ENCODE peak calls at places on chromosome 16, in six cellular contexts. I is Calu3, X is epithelial cell of esophagus, Y is cardiac muscle cell, R is NB4, U is ovary. D is an unnamed sample.

GRCh38 chr16:26672206-26672605 is 394.5 kb upstream of the C16orf82 start:
- DNase-seq in I (no peak), X (no peak), Y (no peak), R (no peak), U (no peak), D (no peak)

GRCh38 chr16:49489686-49490320 is 116.2 kb downstream of the C16orf78 start:
- DNase-seq in I (no peak), X (no peak), Y (no peak), R (no peak), U (no peak), D (peak; percentile 59)

GRCh38 chr16:78437352-78437968 is 338.0 kb downstream of the WWOX start:
- DNase-seq in I (peak; percentile 72), X (peak; percentile 35), Y (peak; percentile 70), R (peak; percentile 45), U (peak; percentile 28), D (no peak)

GRCh38 chr16:50156590-50156989 is 3.5 kb downstream of the TENT4B start:
- DNase-seq in I (no peak), X (no peak), Y (no peak), R (no peak), U (no peak), D (no peak)

GRCh38 chr16:86680137-86680536 is 101.8 kb downstream of the FOXL1 start:
- DNase-seq in I (no peak), X (peak; percentile 55), Y (no peak), R (no peak), U (no peak), D (no peak)

GRCh38 chr16:2048116-2048543 is 345 bp downstream of the TSC2 start:
- DNase-seq in I (no peak), X (no peak), Y (no peak), R (no peak), U (no peak), D (no peak)

GRCh38 chr16:80024443-80024842 is 423.9 kb upstream of the MAF start:
- DNase-seq in I (no peak), X (no peak), Y (no peak), R (no peak), U (no peak), D (no peak)

GRCh38 chr16:12235110-12235509 is 258.6 kb downstream of the SNX29 start:
- DNase-seq in I (no peak), X (no peak), Y (no peak), R (no peak), U (no peak), D (no peak)

GRCh38 chr16:55048745-55049144 is 118.1 kb downstream of the IRX5 start:
- DNase-seq in I (no peak), X (no peak), Y (peak; percentile 17), R (no peak), U (no peak), D (no peak)

GRCh38 chr16:2508722-2509400 is 4.9 kb upstream of the ATP6V0C start:
- DNase-seq in I (no peak), X (no peak), Y (no peak), R (no peak), U (no peak), D (no peak)

GRCh38 chr16:84379731-84380369 is 11.5 kb downstream of the ATP2C2 start:
- DNase-seq in I (no peak), X (peak; percentile 52), Y (no peak), R (no peak), U (no peak), D (no peak)

GRCh38 chr16:79876332-79876730 is 275.8 kb upstream of the MAF start:
- DNase-seq in I (no peak), X (no peak), Y (no peak), R (no peak), U (no peak), D (no peak)

GRCh38 chr16:3092501-3092991 is 6.5 kb downstream of the ZSCAN10 start:
- DNase-seq in I (no peak), X (no peak), Y (no peak), R (no peak), U (no peak), D (no peak)

GRCh38 chr16:67873435-67874146 is 739 bp downstream of the EDC4 start:
- DNase-seq in I (no peak), X (no peak), Y (peak; percentile 43), R (no peak), U (no peak), D (no peak)

GRCh38 chr16:73505178-73505968 is 457.4 kb upstream of the ZFHX3 start:
- DNase-seq in I (no peak), X (no peak), Y (peak; percentile 34), R (no peak), U (no peak), D (no peak)

GRCh38 chr16:69927056-69927757 is 23.9 kb upstream of the CLEC18A start:
- DNase-seq in I (no peak), X (no peak), Y (peak; percentile 56), R (no peak), U (peak; percentile 83), D (peak; percentile 59)

GRCh38 chr16:85419503-85420408 is 193.4 kb upstream of the GSE1 start:
- DNase-seq in I (no peak), X (no peak), Y (no peak), R (no peak), U (peak; percentile 16), D (peak; percentile 58)

GRCh38 chr16:85420501-85421337 is 192.4 kb upstream of the GSE1 start:
- DNase-seq in I (peak; percentile 85), X (peak; percentile 48), Y (peak; percentile 53), R (peak; percentile 78), U (peak; percentile 71), D (peak; percentile 82)

GRCh38 chr16:85421338-85422123 is 191.6 kb upstream of the GSE1 start:
- DNase-seq in I (no peak), X (no peak), Y (no peak), R (no peak), U (peak; percentile 28), D (peak; percentile 66)

GRCh38 chr16:85417156-85417860 is 195.8 kb upstream of the GSE1 start:
- DNase-seq in I (no peak), X (no peak), Y (no peak), R (no peak), U (peak; percentile 17), D (peak; percentile 75)

DNA sequence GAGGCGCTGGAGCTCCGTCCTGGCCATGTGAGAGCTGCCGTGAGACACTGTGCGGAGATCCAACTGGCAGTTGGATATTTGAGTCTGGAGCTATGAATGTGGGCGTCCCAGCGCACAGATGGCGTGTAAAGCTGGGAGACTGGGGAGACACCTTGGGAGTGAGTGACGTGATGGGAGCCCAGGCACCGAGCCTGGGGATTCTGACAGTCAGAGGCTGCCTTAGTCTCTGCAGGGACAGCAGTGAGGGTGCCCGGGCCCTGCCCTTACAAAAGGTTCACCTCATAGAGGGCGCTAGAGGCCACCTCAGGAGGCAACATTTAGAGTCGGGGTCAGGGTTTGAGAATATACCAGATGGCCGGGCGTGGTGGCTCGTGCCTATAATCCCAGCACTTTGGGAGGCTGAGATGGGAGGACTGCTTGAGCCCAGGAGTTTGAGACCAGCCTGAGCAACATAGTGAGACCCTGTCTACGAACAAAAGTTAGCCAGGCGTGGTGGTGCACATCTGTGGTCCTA is 194.1 kb upstream of the GSE1 start:
- DNase-seq in I (no peak), X (no peak), Y (no peak), R (no peak), U (peak; percentile 17), D (peak; percentile 61)
- TF ChIP-seq CTCF in I (no peak), X (no peak), Y (no peak), R (peak; percentile 28), U (no peak), D (peak; percentile 27)

GRCh38 chr16:23013484-23013883 is 135.8 kb downstream of the USP31 start:
- DNase-seq in I (peak; percentile 13), X (peak; percentile 13), Y (no peak), R (peak; percentile 21), U (no peak), D (no peak)
- TF ChIP-seq CTCF in I (no peak), X (peak; percentile 28), Y (no peak), R (peak; percentile 15), U (no peak), D (peak; percentile 35)

GRCh38 chr16:24993722-24994686 is 21.2 kb downstream of the ARHGAP17 start:
- DNase-seq in I (peak; percentile 50), X (peak; percentile 91), Y (no peak), R (no peak), U (no peak), D (no peak)

GRCh38 chr16:24995033-24995432 is 20.1 kb downstream of the ARHGAP17 start:
- DNase-seq in I (no peak), X (no peak), Y (no peak), R (no peak), U (no peak), D (no peak)

GRCh38 chr16:24996731-24997130 is 18.4 kb downstream of the ARHGAP17 start:
- DNase-seq in I (no peak), X (peak; percentile 64), Y (no peak), R (no peak), U (no peak), D (no peak)

GRCh38 chr16:24996301-24996700 is 18.9 kb downstream of the ARHGAP17 start:
- DNase-seq in I (no peak), X (no peak), Y (no peak), R (no peak), U (no peak), D (no peak)

DNA sequence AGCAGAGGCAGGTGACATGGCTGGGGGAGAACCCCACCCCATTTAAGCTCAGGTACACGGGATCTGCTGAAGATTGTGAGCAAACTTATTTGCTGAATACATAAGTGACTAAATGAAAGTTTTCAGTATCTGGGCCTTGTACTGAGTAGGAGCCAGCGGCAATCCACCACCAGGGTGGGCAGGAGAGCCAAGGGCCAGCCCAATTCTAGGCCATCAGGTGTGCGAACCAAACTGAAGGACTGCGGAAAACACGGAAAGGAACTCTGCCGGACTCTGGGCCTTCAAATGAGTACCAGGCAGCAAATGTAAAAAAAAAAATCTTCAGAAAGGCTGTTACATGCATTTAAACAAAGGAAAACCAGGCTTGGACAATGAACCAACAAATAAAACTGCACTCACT is 19.7 kb downstream of the ARHGAP17 start:
- DNase-seq in I (no peak), X (no peak), Y (no peak), R (no peak), U (no peak), D (no peak)
- TF ChIP-seq CTCF in I (no peak), X (no peak), Y (no peak), R (no peak), U (no peak), D (peak; percentile 35)

GRCh38 chr16:35391328-35391727 is 1931.9 kb downstream of the TP53TG3F start:
- DNase-seq in I (peak; percentile 11), X (peak; percentile 62), Y (no peak), R (peak; percentile 87), U (no peak), D (peak; percentile 52)
- TF ChIP-seq CTCF in I (peak; percentile 44), X (peak; percentile 56), Y (peak; percentile 15), R (peak; percentile 99), U (no peak), D (peak; percentile 52)

DNA sequence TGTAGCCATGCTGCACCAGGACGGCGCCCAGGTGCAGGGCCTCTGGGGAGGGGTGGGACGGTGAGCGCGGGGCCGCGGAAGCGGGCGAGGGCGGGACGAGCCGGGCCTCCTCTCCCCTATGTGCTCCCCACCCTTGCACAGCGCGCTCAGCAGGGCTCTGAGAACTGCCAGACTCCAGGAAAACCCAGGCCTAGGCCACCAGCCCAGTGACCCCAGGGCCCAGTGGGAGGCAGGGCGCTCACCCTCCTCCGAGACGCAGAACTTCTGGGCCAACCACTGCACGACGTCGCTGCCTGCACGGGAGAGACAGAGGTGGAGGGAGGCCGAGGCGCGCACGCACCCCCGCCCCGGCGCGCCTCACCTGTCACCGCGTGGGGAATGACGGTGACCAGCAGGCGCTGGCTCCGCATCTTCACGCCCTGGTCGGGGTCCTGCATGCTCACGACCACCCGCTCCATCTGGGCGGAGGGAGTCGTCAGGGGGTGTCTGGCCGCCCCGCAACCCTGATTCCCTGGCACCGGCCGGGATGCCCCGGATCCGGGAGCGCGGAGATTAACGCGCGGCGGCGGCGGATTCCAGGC is 613 bp downstream of the RGS11 start:
- DNase-seq in I (no peak), X (no peak), Y (peak; percentile 33), R (no peak), U (no peak), D (no peak)
- TF ChIP-seq CTCF in I (no peak), X (no peak), Y (no peak), R (no peak), U (no peak), D (no peak)

D was measured in chondrocyte.